ENCODE peak calls at places on chromosomes 6 and 20, in seven cellular contexts. Q, X, V, U, F, D and M are unnamed samples.

GRCh38 chr6:169854813-169855212 is 103.4 kb downstream of the ERMARD start:
- DNase-seq in Q (no peak), X (no peak), V (no peak), U (no peak), F (no peak), D (no peak), M (no peak)

GRCh38 chr6:151675746-151676459 is 131.6 kb upstream of the ESR1 start:
- DNase-seq in Q (peak; percentile 64), X (peak; percentile 11), V (peak; percentile 76), U (peak; percentile 64), F (peak; percentile 46), D (peak; percentile 57), M (peak; percentile 47)

GRCh38 chr6:53581161-53581560 is 36.3 kb upstream of the GCLC start:
- DNase-seq in Q (no peak), X (no peak), V (no peak), U (no peak), F (no peak), D (no peak), M (no peak)

GRCh38 chr20:49403911-49404310 is 78.6 kb downstream of the KCNB1 start:
- DNase-seq in Q (no peak), X (no peak), V (no peak), U (no peak), F (no peak), D (no peak), M (no peak)

GRCh38 chr6:37653933-37654565 is 43.6 kb downstream of the MDGA1 start:
- DNase-seq in Q (peak; percentile 36), X (peak; percentile 19), V (peak; percentile 83), U (peak; percentile 64), F (peak; percentile 47), D (peak; percentile 47), M (peak; percentile 15)

GRCh38 chr6:141335476-141335875 is 797.2 kb upstream of the GJE1 start:
- DNase-seq in Q (no peak), X (no peak), V (no peak), U (no peak), F (no peak), D (no peak), M (no peak)

GRCh38 chr6:26311385-26312095 is 53.5 kb upstream of the BTN3A2 start:
- DNase-seq in Q (peak; percentile 82), X (peak; percentile 83), V (peak; percentile 54), U (peak; percentile 17), F (peak; percentile 81), D (peak; percentile 71), M (no peak)

GRCh38 chr6:10146723-10147451 is 268.0 kb downstream of the TFAP2A start:
- DNase-seq in Q (peak; percentile 44), X (peak; percentile 8), V (peak; percentile 67), U (peak; percentile 29), F (no peak), D (peak; percentile 40), M (no peak)

GRCh38 chr6:16306334-16306733 is 67.9 kb downstream of the GMPR start:
- DNase-seq in Q (no peak), X (no peak), V (no peak), U (no peak), F (no peak), D (no peak), M (no peak)

GRCh38 chr6:11224252-11224965 is 8.1 kb downstream of the NEDD9 start:
- DNase-seq in Q (no peak), X (peak; percentile 43), V (no peak), U (no peak), F (peak; percentile 72), D (no peak), M (no peak)

GRCh38 chr6:169830876-169831275 is 79.5 kb downstream of the ERMARD start:
- DNase-seq in Q (no peak), X (no peak), V (no peak), U (no peak), F (no peak), D (no peak), M (peak; percentile 62)

GRCh38 chr20:32681175-32682084 is 7.7 kb upstream of the C20orf203 start:
- DNase-seq in Q (no peak), X (no peak), V (peak; percentile 91), U (peak; percentile 54), F (peak; percentile 76), D (no peak), M (peak; percentile 67)

GRCh38 chr20:32685541-32686529 is 12.1 kb upstream of the C20orf203 start:
- DNase-seq in Q (peak; percentile 100), X (no peak), V (no peak), U (peak; percentile 52), F (no peak), D (no peak), M (no peak)

GRCh38 chr20:32678948-32679347 is 5.2 kb upstream of the C20orf203 start:
- DNase-seq in Q (no peak), X (no peak), V (no peak), U (no peak), F (no peak), D (no peak), M (no peak)

GRCh38 chr20:32682508-32682987 is 8.8 kb upstream of the C20orf203 start:
- DNase-seq in Q (no peak), X (no peak), V (peak; percentile 60), U (no peak), F (no peak), D (no peak), M (no peak)

GRCh38 chr20:32680544-32681174 is 6.9 kb upstream of the C20orf203 start:
- DNase-seq in Q (no peak), X (no peak), V (no peak), U (no peak), F (no peak), D (no peak), M (no peak)
- H3K9ac ChIP-seq in Q (peak overlapping the region; percentile 61), X (no peak overlapping the region), V (peak overlapping the region; percentile 63), U (no peak overlapping the region), F (no peak overlapping the region), D (no peak overlapping the region), M (no peak overlapping the region)

DNA sequence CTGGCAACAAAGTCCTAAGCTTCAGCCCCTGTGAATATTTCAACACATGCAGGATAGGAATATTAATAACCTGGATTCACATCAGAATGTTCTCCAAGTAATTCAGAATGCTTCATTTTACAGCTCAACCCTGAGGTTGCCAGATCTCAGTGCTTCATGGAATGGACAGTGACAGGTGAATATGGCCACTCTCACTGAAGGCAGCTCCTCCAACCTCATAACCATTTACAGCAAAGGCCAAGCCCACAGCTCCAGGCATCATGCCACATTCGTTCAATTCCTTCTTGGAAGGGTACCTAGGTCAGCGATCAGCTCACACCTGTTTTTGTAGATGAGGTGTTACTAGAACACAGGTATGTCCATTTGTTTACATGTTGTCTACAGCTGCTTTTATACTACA is 17.1 kb downstream of the CLIC5 start:
- DNase-seq in Q (no peak), X (no peak), V (no peak), U (no peak), F (no peak), D (no peak), M (no peak)
- TF ChIP-seq POLR2AphosphoS5 in Q (no peak), X (no peak), V (no peak), U (no peak), F (no peak), D (no peak), M (no peak)

DNA sequence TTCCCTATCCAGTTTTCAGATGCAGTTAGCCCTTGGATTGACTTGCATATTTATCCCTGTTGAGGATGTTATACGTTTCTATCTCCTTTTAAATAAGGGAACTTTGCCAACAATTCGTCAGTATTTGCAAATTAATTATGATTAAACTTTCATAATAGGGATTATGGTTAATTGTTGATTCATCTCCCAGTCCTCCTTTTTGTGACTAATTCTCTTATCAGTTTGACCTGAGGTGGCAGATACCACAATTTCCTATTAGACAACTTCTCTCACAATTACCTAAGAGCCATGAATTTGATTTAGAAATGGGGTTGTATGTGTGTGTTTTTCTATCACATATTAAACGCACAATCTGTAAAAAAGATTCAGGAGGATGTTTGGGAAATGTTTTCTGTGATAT is 172.9 kb downstream of the LAMA2 start:
- DNase-seq in Q (no peak), X (no peak), V (no peak), U (no peak), F (peak; percentile 2), D (no peak), M (no peak)
- H2AFZ ChIP-seq in Q (no peak overlapping the region), X (no peak overlapping the region), V (no peak overlapping the region), U (no peak overlapping the region), F (no peak overlapping the region), D (peak overlapping the region; percentile 65), M (no peak overlapping the region)

GRCh38 chr6:158353851-158354508 is 41.7 kb downstream of the TULP4 start:
- DNase-seq in Q (no peak), X (no peak), V (no peak), U (no peak), F (peak; percentile 74), D (no peak), M (no peak)
- H3K9ac ChIP-seq in Q (no peak overlapping the region), X (no peak overlapping the region), V (no peak overlapping the region), U (no peak overlapping the region), F (no peak overlapping the region), D (no peak overlapping the region), M (no peak overlapping the region)

DNA sequence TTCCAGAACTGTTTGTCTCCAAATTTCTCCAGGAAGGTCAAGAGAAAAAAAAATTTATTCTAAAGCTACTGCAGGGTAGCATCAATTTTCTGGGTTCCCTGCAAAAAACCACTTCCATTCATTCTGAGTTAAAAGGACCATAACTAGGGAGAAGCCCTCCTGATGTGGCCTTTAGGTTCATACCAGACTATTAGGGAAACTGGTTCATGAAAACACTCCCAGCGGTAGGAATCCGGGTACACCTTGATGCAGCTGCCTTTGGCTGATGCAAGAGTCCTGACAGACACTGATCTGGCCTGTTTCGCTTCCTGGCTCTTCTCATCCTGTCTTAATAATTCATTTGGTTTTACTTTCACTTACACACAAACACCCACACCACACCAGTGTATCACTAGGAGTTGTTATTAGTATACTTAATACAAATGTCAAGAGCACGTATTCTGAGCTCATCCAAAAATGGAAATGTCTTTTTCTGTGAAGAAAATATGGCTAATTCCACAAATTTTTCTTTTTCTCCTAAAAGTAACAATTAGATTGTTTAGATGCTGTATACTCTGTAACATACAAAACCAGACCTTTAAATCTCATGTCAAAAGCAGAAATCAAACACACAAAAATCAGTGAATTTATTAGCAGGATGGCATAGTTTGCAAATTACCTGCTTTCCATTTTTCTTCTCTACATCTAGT is 38.4 kb upstream of the ARHGAP18 start:
- DNase-seq in Q (peak; percentile 79), X (peak; percentile 82), V (peak; percentile 38), U (no peak), F (peak; percentile 28), D (peak; percentile 90), M (no peak)
- TF ChIP-seq POLR2AphosphoS5 in Q (no peak), X (peak; percentile 37), V (no peak), U (no peak), F (no peak), D (peak; percentile 70), M (no peak)